ENCODE peak calls at places on chromosomes 4 and X, in nine cellular contexts. J is fibroblast of lung; C is right atrium auricular region; P is OCI-LY7; R is CD8-positive, alpha-beta T cell; E is HepG2; Z is AG04450; K is hepatocyte; U is PC-3. B is an unnamed sample.

GRCh38 chrX:140141444-140142029 is 176.2 kb upstream of the CXorf66 start:
- DNase-seq in J (peak), C (no peak), P (peak), R (no peak), E (peak), Z (no peak), K (peak), U (peak), B (no peak)

GRCh38 chrX:22952011-22952410 is 47.7 kb upstream of the DDX53 start:
- DNase-seq in J (peak), C (no peak), P (no peak), R (no peak), E (no peak), Z (no peak), K (peak), U (peak), B (no peak)

GRCh38 chrX:133838761-133839676 is 146.4 kb downstream of the GPC3 start:
- DNase-seq in J (peak), C (no peak), P (peak), R (peak), E (no peak), Z (no peak), K (peak), U (peak), B (no peak)

GRCh38 chr4:48133668-48134444 is at the start of gene TXK:
- DNase-seq in J (peak), C (no peak), P (no peak), R (no peak), E (no peak), Z (no peak), K (no peak), U (no peak), B (no peak)

GRCh38 chr4:93416337-93417102 is 412.0 kb upstream of the ATOH1 start:
- DNase-seq in J (peak), C (no peak), P (no peak), R (no peak), E (no peak), Z (no peak), K (no peak), U (no peak), B (no peak)

GRCh38 chr4:3677671-3678070 is 88.5 kb upstream of the ADRA2C start:
- DNase-seq in J (no peak), C (no peak), P (peak), R (no peak), E (no peak), Z (no peak), K (no peak), U (no peak), B (no peak)

GRCh38 chr4:1574601-1575417 is 109.3 kb downstream of the FAM53A start:
- DNase-seq in J (no peak), C (no peak), P (no peak), R (no peak), E (no peak), Z (no peak), K (no peak), U (no peak), B (no peak)

GRCh38 chrX:17559728-17560379 is 177.4 kb upstream of the SCML1 start:
- DNase-seq in J (peak), C (no peak), P (no peak), R (no peak), E (no peak), Z (peak), K (peak), U (peak), B (no peak)

GRCh38 chr4:150126880-150127236 is 48.6 kb downstream of the DCLK2 start:
- DNase-seq in J (peak), C (no peak), P (no peak), R (no peak), E (no peak), Z (no peak), K (no peak), U (peak), B (no peak)

GRCh38 chr4:91064157-91064853 is 937.1 kb downstream of the CCSER1 start:
- DNase-seq in J (peak), C (no peak), P (no peak), R (no peak), E (peak), Z (no peak), K (peak), U (peak), B (no peak)

GRCh38 chrX:78886550-78886949 is 58.6 kb upstream of the P2RY10 start:
- DNase-seq in J (no peak), C (no peak), P (peak), R (no peak), E (no peak), Z (no peak), K (peak), U (peak), B (no peak)

GRCh38 chr4:22090655-22091350 is 142.2 kb upstream of the KCNIP4 start:
- DNase-seq in J (peak), C (no peak), P (no peak), R (no peak), E (no peak), Z (no peak), K (no peak), U (peak), B (no peak)

GRCh38 chrX:15356444-15356843 is 21.1 kb upstream of the PIGA start:
- DNase-seq in J (peak), C (no peak), P (no peak), R (no peak), E (no peak), Z (peak), K (peak), U (no peak), B (no peak)

DNA sequence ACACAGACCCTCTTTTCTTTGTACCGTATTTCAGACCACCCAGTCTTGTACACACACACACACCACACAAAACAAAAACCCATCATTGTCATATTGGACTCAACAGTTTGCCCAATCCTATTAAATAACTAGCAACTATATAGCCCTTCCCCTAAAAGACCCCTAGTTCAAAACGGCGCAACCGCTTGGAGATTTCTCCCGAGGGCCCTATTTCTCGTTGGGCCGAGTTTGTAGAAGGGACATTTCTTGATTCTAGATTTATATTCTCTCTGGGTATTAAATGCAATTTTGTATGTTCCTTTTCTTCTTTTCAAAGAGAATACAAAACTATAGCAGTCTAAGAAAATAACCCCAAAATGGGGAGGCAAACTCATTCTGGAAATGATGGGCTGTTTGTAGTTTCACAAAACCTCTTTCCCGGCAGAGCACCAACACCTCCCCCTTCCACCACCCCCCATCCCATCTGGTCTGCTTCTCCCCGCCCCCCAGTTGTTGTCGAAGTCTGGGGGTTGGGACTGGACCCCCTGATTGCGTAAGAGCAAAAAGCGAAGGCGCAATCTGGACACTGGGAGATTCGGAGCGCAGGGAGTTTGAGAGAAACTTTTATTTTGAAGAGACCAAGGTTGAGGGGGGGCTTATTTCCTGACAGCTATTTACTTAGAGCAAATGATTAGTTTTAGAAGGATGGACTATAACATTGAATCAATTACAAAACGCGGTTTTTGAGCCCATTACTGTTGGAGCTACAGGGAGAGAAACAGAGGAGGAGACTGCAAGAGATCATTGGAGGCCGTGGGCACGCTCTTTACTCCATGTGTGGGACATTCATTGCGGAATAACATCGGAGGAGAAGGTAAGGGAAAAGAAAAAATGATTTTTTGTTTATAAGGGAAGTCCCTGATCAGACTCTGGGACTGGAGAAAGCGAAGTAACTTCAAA is at the start of gene PDGFRA:
- DNase-seq in J (peak), C (peak), P (no peak), R (no peak), E (no peak), Z (peak), K (peak), U (no peak), B (no peak)
- TF ChIP-seq CTCF in J (no peak), C (no peak), P (no peak), R (no peak), E (no peak), Z (no peak), K (no peak), U (no peak), B (no peak)

GRCh38 chr4:143364063-143364462 is 27.4 kb downstream of the GAB1 start:
- DNase-seq in J (no peak), C (no peak), P (no peak), R (no peak), E (no peak), Z (no peak), K (no peak), U (no peak), B (no peak)
- H3K27ac ChIP-seq in J (no peak), C (no peak), P (no peak), R (no peak), E (no peak), Z (no peak), K (no peak), U (no peak), B (peak)

DNA sequence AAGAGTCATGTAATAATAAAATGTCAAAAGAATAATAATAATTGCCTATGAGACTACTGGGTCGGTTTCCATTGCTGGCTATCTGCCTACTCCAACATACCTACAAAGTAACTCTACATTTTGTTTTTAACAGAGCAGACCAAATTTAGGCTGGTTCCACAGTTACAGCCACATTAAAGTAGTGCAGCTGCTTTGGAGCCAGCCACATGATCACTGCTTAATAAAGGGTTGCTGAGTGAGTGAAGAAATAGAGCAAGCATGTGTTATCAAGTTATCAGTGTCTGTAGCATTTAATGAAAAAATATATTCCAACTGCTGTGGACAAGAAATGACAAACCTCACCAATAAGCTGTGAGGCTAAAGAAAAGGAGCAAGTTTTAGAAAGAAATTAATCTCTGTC is 782.3 kb downstream of the PCDH18 start:
- DNase-seq in J (no peak), C (no peak), P (no peak), R (no peak), E (no peak), Z (no peak), K (no peak), U (no peak), B (no peak)
- TF ChIP-seq CTCF in J (no peak), C (no peak), P (no peak), R (no peak), E (no peak), Z (no peak), K (no peak), U (no peak), B (no peak)

DNA sequence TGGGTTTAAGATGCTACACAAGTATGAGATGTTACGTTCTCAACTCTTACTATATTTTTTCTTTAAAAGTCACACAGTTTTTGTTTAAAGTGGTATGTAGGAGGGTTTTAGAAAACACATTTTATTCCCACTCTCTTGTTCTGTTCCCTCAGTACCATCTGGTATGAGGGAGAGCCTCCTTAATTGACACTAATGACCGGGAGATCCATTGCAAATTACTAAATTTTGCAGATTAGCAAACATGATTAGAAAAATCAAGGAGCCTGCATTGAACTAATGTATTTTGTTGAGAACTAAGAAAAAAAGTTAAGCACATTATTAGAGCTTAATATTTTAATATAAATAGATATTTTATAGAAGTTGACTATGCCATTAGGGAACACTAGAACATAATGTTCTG is 87.3 kb upstream of the UNC5C start:
- DNase-seq in J (no peak), C (no peak), P (no peak), R (no peak), E (no peak), Z (no peak), K (no peak), U (no peak), B (no peak)
- H3K27ac ChIP-seq in J (no peak), C (no peak), P (no peak), R (no peak), E (no peak), Z (no peak), K (no peak), U (no peak), B (no peak)

GRCh38 chr4:108762559-108763225 is at the start of gene ETNPPL:
- DNase-seq in J (peak), C (no peak), P (no peak), R (peak), E (peak), Z (no peak), K (peak), U (peak), B (no peak)
- TF ChIP-seq CTCF in J (no peak), C (no peak), P (no peak), R (no peak), E (peak), Z (no peak), K (no peak), U (no peak), B (no peak)

B was measured in coronary artery.